ENCODE peak calls at places on chromosomes 12 and 14, in four cellular contexts. Q, L, N and M are unnamed samples. For H3K27me3 and H3K36me3, the result is how much of the 10 kb centered on the place peaks cover.

GRCh38 chr12:98399532-98399931 is 115.9 kb upstream of the TMPO start:
- DNase-seq in Q (peak), L (peak), N (no peak), M (peak)

GRCh38 chr12:130367003-130367402 is 29.3 kb downstream of the PIWIL1 start:
- DNase-seq in N (no peak), Q (no peak), L (no peak), M (no peak)

GRCh38 chr14:52873096-52873495 is 77.8 kb downstream of the FERMT2 start:
- DNase-seq in L (no peak), N (no peak), Q (no peak), M (no peak)

GRCh38 chr12:53067074-53067992 is 11.9 kb downstream of the SPRYD3 start:
- DNase-seq in N (no peak), L (peak), Q (no peak), M (no peak)

GRCh38 chr12:21599143-21599999 is 5.3 kb downstream of the GYS2 start:
- DNase-seq in L (no peak), Q (peak), N (no peak), M (no peak)

GRCh38 chr14:74846168-74846567 is 29.8 kb downstream of the PROX2 start:
- DNase-seq in N (no peak), L (peak), Q (no peak), M (no peak)

GRCh38 chr12:27864521-27864920 is 84.5 kb upstream of the MANSC4 start:
- DNase-seq in Q (no peak), N (no peak), L (peak), M (no peak)

GRCh38 chr12:69290545-69291277 is 51.3 kb downstream of the CPSF6 start:
- DNase-seq in Q (no peak), L (peak), N (peak), M (peak)

GRCh38 chr14:51455041-51455835 is 196.5 kb upstream of the FRMD6 start:
- DNase-seq in N (no peak), Q (no peak), L (no peak), M (no peak)

GRCh38 chr12:124641591-124641990 is 74.2 kb upstream of the NCOR2 start:
- DNase-seq in Q (no peak), N (no peak), L (no peak), M (no peak)

DNA sequence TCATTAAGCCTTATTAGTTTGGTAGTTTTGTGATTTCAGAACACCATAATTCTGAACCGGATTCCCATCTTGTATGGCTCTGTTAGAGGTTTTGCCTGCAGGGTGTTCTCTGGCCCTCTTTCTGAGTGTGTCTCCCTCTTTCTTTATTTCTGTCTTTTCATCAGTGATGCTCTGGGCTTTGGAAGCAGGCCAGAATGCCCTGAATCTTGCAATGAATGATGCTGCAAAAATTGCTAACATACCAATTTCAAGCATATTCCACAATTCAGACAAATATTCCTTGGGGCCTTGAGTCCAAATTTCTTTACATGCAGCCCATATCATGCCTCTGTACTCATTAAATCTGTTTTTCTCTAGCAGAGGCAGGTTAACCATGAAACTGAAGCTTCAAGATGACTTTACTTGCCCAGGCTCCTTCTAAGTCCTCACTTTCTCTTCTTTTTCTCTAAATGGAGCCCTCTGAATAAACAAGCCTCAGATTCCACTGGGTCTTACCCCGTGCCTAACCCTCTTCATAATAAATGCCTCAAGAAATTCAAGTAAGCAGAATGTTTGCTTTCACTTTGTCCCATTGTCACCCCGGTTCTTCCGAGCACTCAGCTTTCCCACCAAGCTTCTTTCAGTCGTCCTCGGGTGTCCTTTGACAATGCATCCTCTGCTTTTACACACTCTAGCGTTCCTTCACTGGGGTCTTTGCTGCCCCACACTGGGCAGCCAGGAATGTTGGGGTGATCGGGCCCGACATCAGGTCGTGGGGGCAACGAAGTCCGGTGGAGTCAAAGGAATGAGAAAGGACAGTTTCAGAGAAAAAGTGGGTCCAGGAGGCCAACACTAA is 78.8 kb upstream of the SLC38A4 start:
- DNase-seq in Q (no peak), L (peak), N (no peak), M (no peak)
- H3K27me3 ChIP-seq in Q (under half), L (under half), N (under half), M (under half)

GRCh38 chr14:95097385-95097784 is 59.9 kb downstream of the DICER1 start:
- DNase-seq in Q (no peak), L (peak), N (no peak), M (no peak)

GRCh38 chr14:95101736-95102677 is 55.3 kb downstream of the DICER1 start:
- DNase-seq in L (no peak), Q (no peak), N (no peak), M (no peak)

GRCh38 chr14:95095991-95096390 is 61.3 kb downstream of the DICER1 start:
- DNase-seq in Q (no peak), N (no peak), L (no peak), M (peak)

GRCh38 chr14:95096476-95096875 is 60.9 kb downstream of the DICER1 start:
- DNase-seq in N (no peak), L (no peak), Q (no peak), M (peak)

DNA sequence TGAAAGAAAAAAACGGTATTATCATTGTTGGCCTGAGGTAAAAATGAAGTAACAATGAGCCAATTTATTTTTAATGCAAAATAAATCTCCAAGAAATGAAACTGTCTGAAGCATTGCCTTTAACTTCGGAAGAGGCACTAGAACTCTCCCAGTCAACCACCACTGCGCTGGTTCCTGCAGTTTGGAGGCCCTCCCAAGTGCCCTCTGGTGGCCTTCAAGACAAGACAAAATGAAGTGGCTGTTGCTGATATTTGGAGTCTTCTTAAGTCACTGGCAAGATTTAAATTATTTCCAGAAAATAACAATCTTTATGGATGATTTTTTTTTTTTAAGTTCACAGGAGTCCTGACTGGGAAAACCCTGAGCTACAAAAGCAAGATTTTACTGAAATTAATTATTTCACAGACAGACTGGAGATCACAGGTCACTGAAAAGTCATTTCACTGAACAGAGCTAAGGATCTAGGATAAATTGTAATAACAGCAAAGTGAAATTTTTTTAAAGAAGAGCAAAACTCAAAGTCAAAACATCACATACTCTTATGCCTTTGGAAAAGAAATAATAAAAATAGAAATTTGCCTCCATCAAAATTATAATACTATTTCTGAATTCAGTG is 58.2 kb downstream of the DICER1 start:
- DNase-seq in L (peak), N (peak), Q (no peak), M (peak)
- H3K36me3 ChIP-seq in L (under half), N (half or more), Q (under half), M (under half)

GRCh38 chr12:55692631-55693322 is 14.9 kb downstream of the ITGA7 start:
- DNase-seq in N (no peak), Q (no peak), L (no peak), M (no peak)

GRCh38 chr12:55693323-55694187 is 14.1 kb downstream of the ITGA7 start:
- DNase-seq in L (no peak), Q (no peak), N (no peak), M (no peak)

GRCh38 chr12:55696141-55696540 is 11.6 kb downstream of the ITGA7 start:
- DNase-seq in N (no peak), L (no peak), Q (no peak), M (no peak)

GRCh38 chr12:55694188-55694515 is 13.6 kb downstream of the ITGA7 start:
- DNase-seq in Q (no peak), L (no peak), N (no peak), M (no peak)

GRCh38 chr12:55694651-55695050 is 13.1 kb downstream of the ITGA7 start:
- DNase-seq in L (no peak), N (no peak), Q (no peak), M (no peak)
- H3K27me3 ChIP-seq in L (under half), N (under half), Q (under half), M (under half)

DNA sequence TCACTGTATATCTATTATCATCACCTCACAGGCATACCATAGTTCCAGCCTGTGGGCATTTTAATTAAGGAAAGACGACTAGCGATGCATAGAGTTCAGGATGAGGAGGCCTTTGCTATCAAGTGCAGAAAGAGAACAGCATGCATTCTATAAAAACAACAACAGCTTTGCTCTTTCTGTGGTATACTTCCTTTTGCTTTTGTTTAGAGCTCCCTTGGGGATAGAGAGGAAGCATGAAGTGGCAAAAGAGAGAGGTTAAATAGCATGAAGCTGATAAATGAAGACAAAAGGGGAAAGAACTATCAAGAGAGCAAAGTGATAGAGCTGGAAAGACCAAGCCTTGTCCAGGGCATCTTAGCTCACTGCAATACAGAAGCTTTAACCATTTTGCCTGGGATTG is 23.5 kb downstream of the IFNG-AS1 start:
- DNase-seq in N (no peak), Q (peak), L (peak), M (no peak)
- H3K36me3 ChIP-seq in N (under half), Q (under half), L (under half), M (under half)

GRCh38 chr14:100698719-100699448 is 27.8 kb upstream of the DLK1 start:
- DNase-seq in Q (no peak), L (no peak), N (no peak), M (no peak)
- H3K27me3 ChIP-seq in Q (under half), L (under half), N (under half), M (under half)

GRCh38 chr12:42446761-42447160 is 120.8 kb downstream of the PPHLN1 start:
- DNase-seq in Q (no peak), N (no peak), L (no peak), M (peak)
- H3K36me3 ChIP-seq in Q (under half), N (under half), L (under half), M (under half)

GRCh38 chr12:131552167-131552863 is 158.6 kb upstream of the SFSWAP start:
- DNase-seq in L (no peak), N (no peak), Q (no peak), M (no peak)

GRCh38 chr12:131547560-131547959 is 163.3 kb upstream of the SFSWAP start:
- DNase-seq in N (no peak), Q (no peak), L (no peak), M (peak)

GRCh38 chr12:131553409-131553808 is 157.5 kb upstream of the SFSWAP start:
- DNase-seq in L (no peak), Q (no peak), N (no peak), M (no peak)

GRCh38 chr12:131555197-131555820 is 155.6 kb upstream of the SFSWAP start:
- DNase-seq in L (peak), Q (no peak), N (no peak), M (no peak)

DNA sequence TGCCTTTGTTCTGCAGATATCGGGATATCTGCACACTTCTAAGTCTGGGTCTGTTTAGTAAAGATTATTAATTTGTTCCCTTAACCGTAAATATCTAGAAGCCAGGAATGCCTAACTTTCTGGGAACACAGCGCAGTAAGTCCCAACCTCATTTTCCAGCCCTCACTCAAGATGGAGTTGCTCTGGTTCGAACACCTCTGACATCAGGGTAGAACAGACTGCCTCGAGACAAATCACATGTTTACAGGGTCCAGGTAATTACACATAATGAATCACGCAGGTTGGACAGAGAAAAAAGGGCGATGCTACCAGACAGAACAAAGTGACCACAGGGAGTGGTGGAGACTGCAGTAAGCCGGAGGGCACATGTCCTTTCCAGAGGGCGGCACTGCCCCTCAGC is 159.2 kb upstream of the SFSWAP start:
- DNase-seq in N (no peak), L (no peak), Q (no peak), M (no peak)
- H3K27me3 ChIP-seq in N (under half), L (under half), Q (under half), M (under half)

DNA sequence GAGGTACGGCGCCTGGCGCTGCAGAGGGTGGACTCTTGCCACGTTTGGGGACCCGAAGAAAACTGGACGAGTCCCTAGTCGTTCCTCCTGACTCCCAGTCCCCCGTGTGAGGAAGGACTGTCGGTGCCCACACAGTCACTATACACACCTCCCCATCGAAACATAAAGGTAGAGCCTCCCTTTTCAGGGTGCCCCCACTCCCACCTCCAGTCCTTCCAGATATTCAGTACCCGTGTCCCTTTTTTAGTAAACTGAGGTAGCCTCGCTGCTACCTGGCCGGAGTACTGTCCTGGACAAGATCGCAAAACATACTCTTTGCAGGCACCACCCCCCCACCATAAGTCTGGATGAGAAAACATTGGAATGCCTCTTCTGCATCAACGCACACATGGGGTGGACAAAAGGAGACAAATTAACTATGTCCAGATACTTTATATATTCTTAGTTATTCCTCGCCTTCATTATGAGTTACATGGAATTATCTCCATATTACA is 610 bp upstream of the KMT2D start:
- DNase-seq in N (no peak), Q (no peak), L (peak), M (peak)
- H3K36me3 ChIP-seq in N (under half), Q (under half), L (under half), M (under half)

GRCh38 chr12:114192013-114192412 is 213.9 kb downstream of the TBX5 start:
- DNase-seq in N (no peak), L (no peak), Q (no peak), M (no peak)
- H3K27me3 ChIP-seq in N (under half), L (under half), Q (under half), M (under half)